ENCODE peak calls at places on chromosomes 4 and X, in six cellular contexts. Z is K562, O is IMR-90, X is A549, P is HepG2, S is GM12878. N is an unnamed sample.
A peak's percentile ranks its signal among the peaks of the same experiment; 100 is the strongest.

GRCh38 chrX:8273451-8273894 is 102.4 kb upstream of the VCX2 start:
- DNase-seq in O (no peak), S (no peak), X (no peak), P (no peak), Z (no peak), N (no peak)

GRCh38 chr4:143374771-143375170 is 38.1 kb downstream of the GAB1 start:
- DNase-seq in Z (no peak), P (no peak), O (no peak), X (no peak), S (no peak), N (no peak)

GRCh38 chr4:36917413-36917812 is 327.1 kb upstream of the NWD2 start:
- DNase-seq in X (no peak), Z (no peak), P (no peak), O (no peak), S (no peak), N (no peak)

GRCh38 chr4:7767526-7767925 is 172.1 kb downstream of the AFAP1 start:
- DNase-seq in P (no peak), S (no peak), X (no peak), Z (no peak), O (no peak), N (no peak)

GRCh38 chrX:110322603-110323002 is 4.7 kb upstream of the AMMECR1 start:
- DNase-seq in O (peak; percentile 28), S (no peak), P (no peak), Z (no peak), X (no peak), N (peak; percentile 32)

GRCh38 chrX:9522756-9523155 is 57.9 kb downstream of the TBL1X start:
- DNase-seq in X (no peak), Z (no peak), P (no peak), O (peak; percentile 52), S (no peak), N (no peak)

GRCh38 chr4:123463869-123464268 is 67.3 kb downstream of the SPRY1 start:
- DNase-seq in S (no peak), O (no peak), Z (no peak), X (no peak), P (no peak), N (no peak)

GRCh38 chr4:40305329-40306193 is 29.6 kb upstream of the CHRNA9 start:
- DNase-seq in Z (no peak), P (no peak), X (no peak), S (peak; percentile 100), O (no peak), N (no peak)

GRCh38 chrX:152912641-152913040 is 14.8 kb downstream of the ZNF185 start:
- DNase-seq in X (no peak), S (no peak), O (no peak), Z (no peak), P (no peak), N (no peak)

GRCh38 chrX:46703980-46704379 is 54.9 kb downstream of the SLC9A7 start:
- DNase-seq in X (no peak), Z (no peak), S (no peak), O (no peak), P (no peak), N (no peak)

GRCh38 chrX:1754077-1754476 is 139.2 kb downstream of the ASMT start:
- DNase-seq in X (no peak), O (no peak), S (no peak), Z (no peak), P (no peak), N (no peak)

GRCh38 chr4:128775477-128775876 is 34.0 kb upstream of the JADE1 start:
- DNase-seq in O (no peak), S (no peak), X (no peak), Z (no peak), P (no peak), N (no peak)

GRCh38 chr4:128766781-128767180 is 42.7 kb upstream of the JADE1 start:
- DNase-seq in S (no peak), P (no peak), O (no peak), Z (no peak), X (no peak), N (no peak)

GRCh38 chr4:128768373-128768996 is 41.0 kb upstream of the JADE1 start:
- DNase-seq in Z (peak; percentile 63), P (no peak), X (no peak), S (no peak), O (peak; percentile 51), N (no peak)

GRCh38 chr4:128769011-128769410 is 40.5 kb upstream of the JADE1 start:
- DNase-seq in P (no peak), O (no peak), Z (no peak), S (no peak), X (no peak), N (no peak)

GRCh38 chr4:128770807-128771206 is 38.7 kb upstream of the JADE1 start:
- DNase-seq in Z (no peak), S (no peak), P (no peak), X (no peak), O (no peak), N (no peak)
- TF ChIP-seq BHLHE40 in Z (no peak), S (no peak), P (no peak), X (no peak), O (no peak), N (no peak)

DNA sequence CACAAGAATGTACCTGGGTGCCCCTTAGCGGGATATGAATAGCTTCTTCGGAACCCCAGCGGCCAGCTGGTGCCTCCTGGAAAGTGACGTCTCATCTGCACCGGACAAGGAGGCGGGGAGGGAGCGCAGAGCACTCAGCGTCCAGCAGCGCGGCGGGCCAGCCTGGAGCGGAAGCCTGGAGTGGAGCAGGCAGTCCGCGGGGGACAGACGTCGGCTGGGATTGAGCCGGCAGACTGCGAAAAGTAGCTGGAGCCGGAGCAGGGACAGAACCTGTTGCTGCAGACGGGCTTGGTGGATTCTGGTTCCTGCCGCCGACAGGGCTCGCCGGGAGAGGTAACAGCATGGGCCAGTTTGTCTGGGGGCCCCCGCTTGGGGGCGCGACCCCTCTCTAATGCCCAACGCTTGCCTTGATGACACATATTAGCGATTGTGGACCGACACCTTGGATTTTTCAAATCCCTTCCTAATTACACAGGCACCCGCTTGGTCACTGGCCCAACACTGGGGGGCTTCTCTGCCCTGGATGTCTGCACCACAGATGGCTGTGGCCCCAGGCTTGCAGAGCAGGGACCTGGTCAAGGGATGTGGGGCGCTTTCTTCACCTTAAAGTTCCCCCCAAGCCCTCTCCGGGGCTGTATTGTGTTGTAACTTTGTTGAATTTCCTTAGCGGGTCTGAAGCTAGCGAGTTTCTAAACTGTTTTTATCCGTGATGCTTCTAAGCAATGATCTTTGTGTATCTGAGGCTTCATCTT is at the start of gene NPFFR2:
- DNase-seq in Z (peak; percentile 23), P (no peak), S (no peak), O (no peak), X (no peak), N (peak; percentile 68)
- TF ChIP-seq BHLHE40 in Z (no peak), P (no peak), S (no peak), O (no peak), X (no peak), N (no peak)

GRCh38 chr4:3810796-3811485 is 44.8 kb downstream of the ADRA2C start:
- DNase-seq in P (no peak), X (no peak), O (no peak), S (no peak), Z (no peak), N (no peak)

GRCh38 chr4:3809028-3809427 is 42.8 kb downstream of the ADRA2C start:
- DNase-seq in O (no peak), P (no peak), Z (no peak), S (no peak), X (no peak), N (no peak)

GRCh38 chr4:3809451-3810110 is 43.4 kb downstream of the ADRA2C start:
- DNase-seq in P (no peak), O (no peak), Z (no peak), X (no peak), S (no peak), N (no peak)

GRCh38 chr4:3811621-3812020 is 45.4 kb downstream of the ADRA2C start:
- DNase-seq in P (no peak), X (no peak), O (no peak), Z (no peak), S (no peak), N (no peak)

GRCh38 chr4:3810111-3810680 is 44.0 kb downstream of the ADRA2C start:
- DNase-seq in P (no peak), Z (no peak), X (no peak), S (no peak), O (no peak), N (no peak)
- TF ChIP-seq BHLHE40 in P (no peak), Z (no peak), X (no peak), S (no peak), O (no peak), N (no peak)

DNA sequence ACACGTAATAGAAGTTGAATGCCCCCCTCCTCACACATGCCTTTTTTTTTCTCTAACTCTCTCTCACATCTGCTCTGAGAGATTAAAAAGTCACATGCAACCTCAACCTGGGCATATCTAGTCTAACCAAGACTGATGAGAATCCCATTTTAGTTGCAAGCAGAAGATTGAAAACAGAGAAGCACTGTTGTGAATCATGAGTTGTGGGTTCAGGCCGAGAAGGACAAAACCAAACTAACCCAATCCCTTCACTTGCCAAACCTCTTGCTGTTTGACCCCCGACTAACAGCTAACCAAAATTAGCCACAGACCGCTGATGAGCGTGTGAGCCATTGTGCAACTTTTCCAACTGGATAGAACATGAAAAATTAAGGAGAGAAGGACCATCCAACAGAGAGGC is 31.8 kb downstream of the CXCL1 start:
- DNase-seq in X (no peak), Z (peak; percentile 35), S (no peak), O (peak; percentile 37), P (no peak), N (no peak)
- TF ChIP-seq BHLHE40 in X (no peak), Z (peak; percentile 65), S (no peak), O (no peak), P (no peak), N (no peak)

GRCh38 chr4:26821677-26822503 is 38.8 kb upstream of the STIM2 start:
- DNase-seq in S (no peak), Z (peak; percentile 14), P (peak; percentile 95), O (peak; percentile 20), X (peak; percentile 27), N (no peak)
- TF ChIP-seq BHLHE40 in S (no peak), Z (no peak), P (no peak), O (no peak), X (no peak), N (no peak)